ENCODE peak calls at places on chromosomes 6 and 20, in six cellular contexts. G is PC-3; O is activated CD4-positive, alpha-beta T cell treated with anti-CD3 and anti-CD28 coated beads, Interleukin-2, amount 50 U/mL, for 1 hour; T is amniotic stem cell; J is stimulated activated CD4-positive, alpha-beta T cell treated with anti-CD3 and anti-CD28 coated beads, Interleukin-12 subunit alpha, Interleukin-12 subunit beta, amount 100 ng/mL, for 4 hours; Y is GM19239. P is an unnamed sample.

GRCh38 chr20:10218536-10219451 is at the start of gene SNAP25:
- DNase-seq in O (peak), G (peak), Y (no peak), T (no peak), J (peak), P (peak)

GRCh38 chr6:95091823-95092436 is 485.4 kb upstream of the MANEA start:
- DNase-seq in G (peak), Y (no peak), T (peak), O (no peak), J (no peak), P (no peak)

GRCh38 chr20:12575352-12576095 is 433.2 kb upstream of the SPTLC3 start:
- DNase-seq in T (no peak), O (no peak), J (no peak), Y (no peak), G (no peak), P (no peak)

GRCh38 chr20:31919756-31920155 is 32.1 kb downstream of the PDRG1 start:
- DNase-seq in T (no peak), O (no peak), G (no peak), J (no peak), Y (no peak), P (no peak)

GRCh38 chr20:61693055-61693600 is 372.6 kb downstream of the TAF4 start:
- DNase-seq in G (no peak), J (no peak), O (no peak), T (no peak), Y (no peak), P (no peak)

GRCh38 chr20:41686961-41687360 is 68.8 kb upstream of the CHD6 start:
- DNase-seq in T (no peak), J (no peak), G (no peak), Y (no peak), O (no peak), P (no peak)

GRCh38 chr6:100300221-100300736 is 164.4 kb downstream of the SIM1 start:
- DNase-seq in O (no peak), J (no peak), T (peak), Y (no peak), G (peak), P (no peak)

GRCh38 chr20:14441201-14441600 is 103.8 kb upstream of the FLRT3 start:
- DNase-seq in O (no peak), T (no peak), Y (no peak), J (no peak), G (peak), P (no peak)

GRCh38 chr6:36865835-36866234 is 8.8 kb downstream of the PPIL1 start:
- DNase-seq in G (no peak), T (no peak), J (no peak), O (no peak), Y (no peak), P (no peak)

GRCh38 chr6:106890447-106890846 is 84.1 kb downstream of the CD24 start:
- DNase-seq in Y (no peak), O (no peak), J (no peak), T (no peak), G (no peak), P (no peak)

GRCh38 chr6:38100380-38100779 is 280.9 kb downstream of the ZFAND3 start:
- DNase-seq in J (no peak), Y (no peak), O (no peak), T (no peak), G (no peak), P (no peak)

GRCh38 chr6:107599043-107599442 is 109.1 kb downstream of the SOBP start:
- DNase-seq in Y (no peak), J (no peak), T (no peak), G (no peak), O (no peak), P (no peak)

GRCh38 chr6:152441892-152442291 is 195.3 kb downstream of the SYNE1 start:
- DNase-seq in G (no peak), O (no peak), J (no peak), T (no peak), Y (no peak), P (no peak)

GRCh38 chr6:100488231-100488630 is 23.5 kb upstream of the SIM1 start:
- DNase-seq in J (no peak), Y (no peak), G (no peak), T (no peak), O (no peak), P (no peak)

GRCh38 chr6:16352258-16352635 is 113.9 kb downstream of the GMPR start:
- DNase-seq in O (no peak), J (no peak), T (peak), G (no peak), Y (no peak), P (no peak)

GRCh38 chr20:63015147-63015664 is 8.4 kb upstream of the BHLHE23 start:
- DNase-seq in O (no peak), Y (no peak), T (no peak), G (no peak), J (no peak), P (no peak)

GRCh38 chr6:1574083-1574761 is 35.5 kb upstream of the FOXC1 start:
- DNase-seq in G (no peak), J (no peak), T (no peak), O (no peak), Y (no peak), P (no peak)

GRCh38 chr6:111995409-111995808 is 58.5 kb upstream of the CCN6 start:
- DNase-seq in O (no peak), Y (no peak), T (no peak), J (no peak), G (peak), P (no peak)

GRCh38 chr6:153038378-153038777 is 35.9 kb upstream of the MTRF1L start:
- DNase-seq in O (no peak), G (peak), J (no peak), T (peak), Y (no peak), P (no peak)

GRCh38 chr20:4726710-4727391 is 5.1 kb downstream of the PRND start:
- DNase-seq in Y (peak), O (no peak), J (peak), T (no peak), G (no peak), P (peak)

GRCh38 chr6:56021943-56022342 is 146.6 kb upstream of the BMP5 start:
- DNase-seq in J (no peak), O (no peak), Y (no peak), G (peak), T (no peak), P (no peak)

GRCh38 chr6:73637404-73637803 is 16.4 kb downstream of the SLC17A5 start:
- DNase-seq in J (no peak), T (no peak), Y (no peak), G (no peak), O (no peak), P (no peak)

GRCh38 chr6:156622185-156622584 is 155.0 kb upstream of the ARID1B start:
- DNase-seq in J (no peak), G (no peak), Y (no peak), T (no peak), O (no peak), P (no peak)

GRCh38 chr20:6898928-6899327 is 131.4 kb downstream of the BMP2 start:
- DNase-seq in O (no peak), Y (no peak), J (no peak), G (no peak), T (no peak), P (no peak)

GRCh38 chr20:1500496-1500895 is 9.3 kb upstream of the SIRPB2 start:
- DNase-seq in O (no peak), T (no peak), Y (no peak), J (no peak), G (no peak), P (no peak)

GRCh38 chr6:113560908-113561307 is 296.2 kb upstream of the MARCKS start:
- DNase-seq in G (peak), J (no peak), O (no peak), T (peak), Y (no peak), P (no peak)

GRCh38 chr6:38349795-38350194 is 289.9 kb downstream of the BTBD9 start:
- DNase-seq in G (no peak), J (no peak), T (peak), Y (no peak), O (no peak), P (no peak)

GRCh38 chr6:166029506-166029905 is 138.1 kb downstream of the TBXT start:
- DNase-seq in J (no peak), T (no peak), G (no peak), Y (no peak), O (no peak), P (no peak)

GRCh38 chr6:31878761-31879542 is at the start of gene SLC44A4:
- DNase-seq in O (no peak), T (no peak), G (peak), Y (no peak), J (no peak), P (no peak)

GRCh38 chr6:139762587-139763031 is 388.2 kb upstream of the CITED2 start:
- DNase-seq in T (no peak), J (no peak), Y (no peak), O (no peak), G (peak), P (no peak)

GRCh38 chr20:40955326-40955725 is 73.3 kb upstream of the TOP1 start:
- DNase-seq in J (no peak), Y (no peak), T (no peak), G (no peak), O (no peak), P (no peak)

GRCh38 chr20:32281711-32282110 is 4.3 kb downstream of the KIF3B start:
- DNase-seq in Y (no peak), J (no peak), T (no peak), G (no peak), O (no peak), P (no peak)

GRCh38 chr6:27575594-27576361 is 102.9 kb upstream of the ZNF184 start:
- DNase-seq in T (no peak), G (peak), Y (no peak), O (no peak), J (no peak), P (no peak)

GRCh38 chr6:6810727-6811126 is 222.2 kb downstream of the LY86 start:
- DNase-seq in O (no peak), G (no peak), T (no peak), J (no peak), Y (no peak), P (no peak)

GRCh38 chr6:79188885-79189505 is 45.5 kb downstream of the HMGN3 start:
- DNase-seq in Y (no peak), G (no peak), O (no peak), J (no peak), T (no peak), P (no peak)

GRCh38 chr6:125844989-125845388 is 54.2 kb downstream of the NCOA7 start:
- DNase-seq in O (no peak), T (no peak), G (no peak), Y (no peak), J (no peak), P (no peak)

GRCh38 chr6:72894091-72894490 is 272.2 kb downstream of the KCNQ5 start:
- DNase-seq in T (no peak), J (no peak), G (peak), O (no peak), Y (no peak), P (no peak)

P was measured in T-cell.